ENCODE peak calls at places on chromosome 13, in nine cellular contexts. Q is transverse colon, C is SK-N-MC, D is breast epithelium, M is HCT116, S is GM23338, H is stomach, Z is suprapubic skin, L is GM12892. F is an unnamed sample.

GRCh38 chr13:35763805-35764170 is 287.3 kb upstream of the MAB21L1 start:
- DNase-seq in H (no peak), M (no peak), S (no peak), L (no peak), Z (no peak), D (no peak), C (no peak), Q (no peak), F (no peak)

GRCh38 chr13:49649244-49649962 is 21.1 kb downstream of the ARL11 start:
- DNase-seq in S (peak), Z (no peak), D (no peak), L (no peak), H (no peak), C (no peak), Q (no peak), M (no peak), F (no peak)

GRCh38 chr13:63305641-63306133 is 1890.0 kb upstream of the PCDH20 start:
- DNase-seq in Z (no peak), D (no peak), Q (no peak), C (no peak), M (no peak), H (no peak), S (no peak), L (no peak), F (peak)

GRCh38 chr13:98189841-98190505 is 12.9 kb upstream of the RNF113B start:
- DNase-seq in C (no peak), D (no peak), M (no peak), Q (no peak), L (no peak), Z (no peak), S (no peak), H (no peak), F (no peak)

GRCh38 chr13:76783798-76784197 is 102.4 kb downstream of the KCTD12 start:
- DNase-seq in C (no peak), Q (no peak), L (no peak), Z (no peak), S (peak), H (no peak), M (no peak), D (no peak), F (no peak)

GRCh38 chr13:29594710-29595379 is 643 bp downstream of the SLC7A1 start:
- DNase-seq in D (no peak), M (no peak), C (no peak), H (peak), Q (peak), Z (peak), L (peak), S (peak), F (peak)

GRCh38 chr13:19056355-19056880 is 125.2 kb downstream of the TUBA3C start:
- DNase-seq in D (no peak), M (no peak), Z (no peak), S (no peak), H (no peak), L (no peak), C (no peak), Q (no peak), F (no peak)

GRCh38 chr13:111093136-111093535 is 22.0 kb upstream of the ARHGEF7 start:
- DNase-seq in M (no peak), C (no peak), S (no peak), H (no peak), Q (no peak), Z (no peak), D (no peak), L (no peak), F (no peak)

GRCh38 chr13:76758257-76758656 is 127.9 kb downstream of the KCTD12 start:
- DNase-seq in S (no peak), H (no peak), C (no peak), L (no peak), D (no peak), M (no peak), Z (no peak), Q (no peak), F (no peak)

GRCh38 chr13:91144054-91144453 is 203.4 kb upstream of the MIR17HG start:
- DNase-seq in D (no peak), S (no peak), L (no peak), Q (no peak), Z (no peak), M (no peak), C (no peak), H (no peak), F (no peak)

GRCh38 chr13:23657056-23657455 is 86.8 kb downstream of the TNFRSF19 start:
- DNase-seq in D (no peak), L (no peak), H (no peak), M (no peak), S (no peak), C (no peak), Z (no peak), Q (no peak), F (no peak)

GRCh38 chr13:41199526-41199925 is 5.2 kb upstream of the KBTBD7 start:
- DNase-seq in Z (no peak), H (no peak), D (no peak), C (no peak), L (no peak), S (no peak), M (no peak), Q (no peak), F (no peak)

GRCh38 chr13:113005076-113005865 is 36.3 kb downstream of the MCF2L start:
- DNase-seq in L (no peak), Q (no peak), H (no peak), S (no peak), D (no peak), M (no peak), Z (no peak), C (no peak), F (no peak)

GRCh38 chr13:110748271-110748670 is 34.8 kb downstream of the ING1 start:
- DNase-seq in M (no peak), S (peak), C (no peak), H (no peak), L (no peak), Q (no peak), D (no peak), Z (no peak), F (no peak)

GRCh38 chr13:75372517-75372916 is 109.5 kb downstream of the TBC1D4 start:
- DNase-seq in C (peak), Z (no peak), S (peak), Q (no peak), H (no peak), D (no peak), L (no peak), M (no peak), F (no peak)

GRCh38 chr13:48066310-48066989 is 28.5 kb downstream of the MED4 start:
- DNase-seq in S (no peak), L (no peak), Q (no peak), D (no peak), M (no peak), Z (no peak), H (no peak), C (no peak), F (no peak)

GRCh38 chr13:35978607-35979316 is 152.4 kb downstream of the DCLK1 start:
- DNase-seq in L (no peak), H (no peak), D (no peak), C (peak), Q (no peak), M (peak), S (peak), Z (no peak), F (no peak)

GRCh38 chr13:21853779-21854178 is 182.9 kb downstream of the FGF9 start:
- DNase-seq in C (no peak), S (no peak), Q (no peak), L (no peak), Z (no peak), H (no peak), D (no peak), M (no peak), F (no peak)

GRCh38 chr13:23763328-23763727 is 125.9 kb downstream of the MIPEP start:
- DNase-seq in Q (no peak), M (no peak), D (no peak), Z (no peak), H (no peak), C (no peak), S (no peak), L (no peak), F (no peak)

GRCh38 chr13:50512602-50513527 is 330.6 kb downstream of the DLEU7 start:
- DNase-seq in Q (peak), H (peak), D (no peak), S (no peak), C (no peak), Z (peak), M (no peak), L (peak), F (peak)

GRCh38 chr13:94901070-94901469 is 188.7 kb upstream of the SOX21 start:
- DNase-seq in D (no peak), C (no peak), Z (no peak), S (no peak), L (no peak), Q (no peak), M (no peak), H (no peak), F (no peak)

GRCh38 chr13:23025848-23026608 is 154.8 kb upstream of the SGCG start:
- DNase-seq in L (no peak), S (no peak), C (no peak), H (no peak), Z (no peak), D (no peak), M (no peak), Q (no peak), F (no peak)

GRCh38 chr13:94431569-94431968 is 47.9 kb downstream of the DCT start:
- DNase-seq in L (no peak), M (no peak), Q (no peak), Z (no peak), D (no peak), S (no peak), H (no peak), C (no peak), F (no peak)

GRCh38 chr13:98822238-98822606 is 69.8 kb upstream of the SLC15A1 start:
- DNase-seq in L (no peak), C (no peak), H (no peak), M (no peak), D (no peak), Z (no peak), Q (no peak), S (no peak), F (no peak)

GRCh38 chr13:111152836-111153235 is 37.7 kb downstream of the ARHGEF7 start:
- DNase-seq in L (no peak), S (peak), H (no peak), Z (no peak), D (no peak), C (no peak), Q (no peak), M (peak), F (no peak)

GRCh38 chr13:33968520-33969507 is 150.9 kb downstream of the RFC3 start:
- DNase-seq in C (no peak), Q (no peak), L (no peak), D (no peak), Z (no peak), M (no peak), S (no peak), H (no peak), F (no peak)

GRCh38 chr13:45932611-45933182 is 81.1 kb upstream of the SIAH3 start:
- DNase-seq in M (no peak), S (no peak), H (no peak), Z (no peak), Q (no peak), L (no peak), D (no peak), C (no peak), F (no peak)

GRCh38 chr13:47397739-47398138 is 500.9 kb upstream of the HTR2A start:
- DNase-seq in H (no peak), M (no peak), L (no peak), C (no peak), S (peak), D (no peak), Q (no peak), Z (no peak), F (no peak)

GRCh38 chr13:24341439-24341838 is 32.1 kb downstream of the C1QTNF9 start:
- DNase-seq in Z (no peak), H (peak), M (peak), Q (no peak), S (no peak), C (no peak), D (no peak), L (no peak), F (no peak)

GRCh38 chr13:33493672-33494365 is 208.3 kb upstream of the STARD13 start:
- DNase-seq in L (no peak), D (no peak), C (no peak), H (no peak), S (no peak), Q (no peak), Z (no peak), M (no peak), F (no peak)

GRCh38 chr13:50636007-50636704 is 207.3 kb downstream of the DLEU7 start:
- DNase-seq in L (no peak), D (no peak), M (no peak), S (peak), Z (no peak), C (no peak), H (no peak), Q (no peak), F (no peak)

GRCh38 chr13:82458169-82458568 is 1424.1 kb downstream of the SLITRK1 start:
- DNase-seq in Z (no peak), L (no peak), C (no peak), M (no peak), Q (no peak), H (no peak), D (no peak), S (no peak), F (peak)

GRCh38 chr13:36344886-36345437 is 1.2 kb downstream of the SPART start:
- DNase-seq in C (no peak), D (no peak), L (no peak), Q (no peak), Z (no peak), S (peak), H (no peak), M (no peak), F (no peak)

GRCh38 chr13:81929988-81930387 is 1589.1 kb upstream of the SPRY2 start:
- DNase-seq in C (peak), Q (no peak), L (no peak), D (no peak), Z (no peak), S (peak), H (no peak), M (no peak), F (no peak)

GRCh38 chr13:40345654-40346372 is 320.6 kb downstream of the FOXO1 start:
- DNase-seq in M (no peak), C (no peak), H (peak), D (no peak), Q (no peak), L (no peak), S (peak), Z (no peak), F (peak)

GRCh38 chr13:39159971-39160370 is 121.7 kb downstream of the NHLRC3 start:
- DNase-seq in Z (no peak), H (no peak), L (no peak), C (no peak), Q (no peak), D (no peak), M (no peak), S (no peak), F (no peak)

GRCh38 chr13:42990991-42991891 is 800 bp downstream of the EPSTI1 start:
- DNase-seq in D (no peak), Q (no peak), Z (no peak), H (no peak), S (no peak), L (no peak), C (no peak), M (no peak), F (peak)

GRCh38 chr13:42994878-42995277 is 2.8 kb upstream of the EPSTI1 start:
- DNase-seq in C (no peak), M (no peak), Z (no peak), D (no peak), S (no peak), L (no peak), H (no peak), Q (no peak), F (no peak)

GRCh38 chr13:42992585-42993122 is 613 bp upstream of the EPSTI1 start:
- DNase-seq in Z (no peak), S (no peak), H (no peak), D (no peak), Q (no peak), C (no peak), L (no peak), M (no peak), F (no peak)

GRCh38 chr13:42990147-42990990 is 1.7 kb downstream of the EPSTI1 start:
- DNase-seq in C (no peak), D (no peak), H (no peak), Z (no peak), M (no peak), L (no peak), Q (no peak), S (no peak), F (no peak)

GRCh38 chr13:42991892-42992584 is at the start of gene EPSTI1:
- DNase-seq in S (peak), L (peak), D (peak), C (no peak), M (no peak), Q (peak), H (peak), Z (peak), F (peak)
- TF ChIP-seq POLR2AphosphoS5 in S (no peak), L (peak), D (peak), C (no peak), M (no peak), Q (peak), H (peak), Z (no peak), F (peak)

GRCh38 chr13:105956891-105957290 is 578.6 kb downstream of the EFNB2 start:
- DNase-seq in M (no peak), H (no peak), D (no peak), S (no peak), C (no peak), L (no peak), Z (no peak), Q (no peak), F (no peak)
- TF ChIP-seq POLR2AphosphoS5 in M (no peak), H (no peak), D (no peak), S (no peak), C (no peak), L (no peak), Z (no peak), Q (no peak), F (no peak)

GRCh38 chr13:95955719-95956118 is 97.5 kb downstream of the UGGT2 start:
- DNase-seq in S (no peak), L (no peak), M (no peak), Z (no peak), D (no peak), H (no peak), C (no peak), Q (no peak), F (no peak)
- TF ChIP-seq POLR2AphosphoS5 in S (no peak), L (no peak), M (no peak), Z (no peak), D (no peak), H (no peak), C (no peak), Q (no peak), F (no peak)

GRCh38 chr13:89584058-89584457 is 1763.4 kb upstream of the MIR17HG start:
- DNase-seq in Z (no peak), C (no peak), D (no peak), L (no peak), S (peak), M (no peak), Q (no peak), H (no peak), F (no peak)
- TF ChIP-seq POLR2AphosphoS5 in Z (no peak), C (no peak), D (no peak), L (no peak), S (no peak), M (no peak), Q (no peak), H (no peak), F (no peak)

GRCh38 chr13:100815476-100816046 is 141.0 kb upstream of the TMTC4 start:
- DNase-seq in M (no peak), H (no peak), Z (no peak), L (no peak), Q (no peak), C (peak), S (peak), D (no peak), F (no peak)
- TF ChIP-seq POLR2AphosphoS5 in M (no peak), H (no peak), Z (no peak), L (no peak), Q (peak), C (no peak), S (no peak), D (no peak), F (no peak)

DNA sequence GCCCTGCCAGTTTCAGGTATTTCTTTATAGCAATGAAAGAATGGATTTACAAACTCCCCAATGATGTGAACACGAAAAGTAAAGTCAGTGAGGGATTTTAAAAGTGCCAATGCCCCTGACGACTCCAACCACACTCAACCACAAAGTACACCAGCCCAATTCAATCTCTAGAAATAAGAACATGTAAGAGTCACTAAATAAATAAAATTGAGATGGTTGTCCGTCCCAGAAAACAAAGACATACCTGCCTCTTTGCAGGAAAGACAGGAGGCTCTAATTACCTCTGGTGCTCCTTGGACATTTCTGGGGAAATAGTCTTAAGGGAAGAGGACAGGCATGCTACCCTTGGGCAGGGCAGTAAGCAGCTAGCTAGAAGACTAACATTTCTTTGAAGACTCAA is 55.8 kb downstream of the NALCN start:
- DNase-seq in L (no peak), S (no peak), C (no peak), Q (no peak), M (no peak), H (no peak), D (no peak), Z (no peak), F (no peak)
- TF ChIP-seq POLR2AphosphoS5 in L (no peak), S (no peak), C (no peak), Q (no peak), M (no peak), H (no peak), D (no peak), Z (no peak), F (no peak)

DNA sequence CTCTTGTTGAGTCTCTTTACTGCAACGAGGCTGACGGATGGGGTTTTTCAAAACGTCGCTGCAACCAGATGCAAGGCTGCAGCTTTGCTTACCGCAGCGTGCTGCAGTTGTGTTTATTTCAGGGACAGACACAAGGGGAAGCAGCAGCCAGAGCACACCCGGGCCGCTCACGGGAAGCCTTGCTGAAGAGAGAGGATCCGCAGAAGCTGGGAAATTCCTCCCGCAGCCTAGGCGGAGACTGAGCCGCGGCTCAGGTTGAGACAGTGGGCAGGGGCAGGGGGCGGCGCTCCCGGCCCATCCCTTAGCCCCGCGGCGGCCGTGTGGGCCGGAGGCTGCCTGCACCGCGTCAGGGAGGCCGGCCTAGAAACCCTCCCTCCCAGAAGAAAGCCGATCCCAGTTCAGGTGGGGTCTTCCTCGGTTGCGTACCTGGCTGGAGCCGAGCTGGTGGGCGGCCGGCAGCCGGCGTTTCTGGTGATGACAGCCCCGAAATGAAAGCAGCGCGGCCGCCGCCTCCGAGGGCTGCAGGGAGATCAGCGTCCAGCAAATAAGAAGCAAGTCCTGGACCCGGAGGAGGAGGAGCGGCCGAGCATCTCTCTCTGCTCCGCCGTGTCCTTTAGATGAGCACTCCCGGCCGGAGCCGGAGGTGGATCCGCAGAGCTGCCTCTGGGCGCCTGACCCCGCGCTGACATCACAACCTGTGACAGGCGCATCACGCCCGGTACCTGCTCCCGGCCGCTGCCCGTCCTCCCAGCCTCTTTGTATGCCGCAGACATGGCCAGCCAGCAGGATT is at the start of gene FRY:
- DNase-seq in S (peak), M (peak), H (peak), D (peak), C (no peak), Z (peak), L (peak), Q (peak), F (peak)
- TF ChIP-seq POLR2AphosphoS5 in S (peak), M (no peak), H (no peak), D (no peak), C (no peak), Z (no peak), L (no peak), Q (no peak), F (peak)

F was measured in spleen.